ENCODE peak calls at places on chromosome 2, in nine cellular contexts. One of them, this sample, is unnamed.

GRCh38 chr2:234690569-234691225 is 193.8 kb upstream of the ARL4C start:
- DNase-seq in HEK293T: no peak
- DNase-seq in AG09319: no peak
- DNase-seq in psoas muscle: no peak
- DNase-seq in stimulated activated CD4-positive, alpha-beta T cell treated with anti-CD3 and anti-CD28 coated beads, Interleukin-15, amount 100 ng/mL, for 1 hour: no peak
- DNase-seq in ELR: no peak
- DNase-seq in GM03348: peak
- DNase-seq in activated CD4-positive, alpha-beta T cell treated with anti-CD3 and anti-CD28 coated beads, Interleukin-2, amount 10 ng/mL, durations not matched to agents 24 days and 14 days: no peak
- DNase-seq in nucleus accumbens: no peak
- DNase-seq in this sample: no peak

GRCh38 chr2:75702593-75702992 is 8.1 kb downstream of the GCFC2 start:
- DNase-seq in HEK293T: no peak
- DNase-seq in nucleus accumbens: no peak
- DNase-seq in stimulated activated CD4-positive, alpha-beta T cell treated with anti-CD3 and anti-CD28 coated beads, Interleukin-15, amount 100 ng/mL, for 1 hour: no peak
- DNase-seq in activated CD4-positive, alpha-beta T cell treated with anti-CD3 and anti-CD28 coated beads, Interleukin-2, amount 10 ng/mL, durations not matched to agents 24 days and 14 days: no peak
- DNase-seq in psoas muscle: no peak
- DNase-seq in AG09319: no peak
- DNase-seq in ELR: no peak
- DNase-seq in GM03348: no peak
- DNase-seq in this sample: no peak

GRCh38 chr2:239239607-239240479 is 161.0 kb downstream of the HDAC4 start:
- DNase-seq in psoas muscle: no peak
- DNase-seq in stimulated activated CD4-positive, alpha-beta T cell treated with anti-CD3 and anti-CD28 coated beads, Interleukin-15, amount 100 ng/mL, for 1 hour: no peak
- DNase-seq in activated CD4-positive, alpha-beta T cell treated with anti-CD3 and anti-CD28 coated beads, Interleukin-2, amount 10 ng/mL, durations not matched to agents 24 days and 14 days: no peak
- DNase-seq in nucleus accumbens: peak
- DNase-seq in AG09319: no peak
- DNase-seq in HEK293T: no peak
- DNase-seq in GM03348: no peak
- DNase-seq in ELR: no peak
- DNase-seq in this sample: no peak

GRCh38 chr2:166373951-166374350 is 1.8 kb downstream of the SCN9A start:
- DNase-seq in activated CD4-positive, alpha-beta T cell treated with anti-CD3 and anti-CD28 coated beads, Interleukin-2, amount 10 ng/mL, durations not matched to agents 24 days and 14 days: peak
- DNase-seq in HEK293T: peak
- DNase-seq in nucleus accumbens: peak
- DNase-seq in ELR: peak
- DNase-seq in GM03348: peak
- DNase-seq in psoas muscle: no peak
- DNase-seq in AG09319: no peak
- DNase-seq in stimulated activated CD4-positive, alpha-beta T cell treated with anti-CD3 and anti-CD28 coated beads, Interleukin-15, amount 100 ng/mL, for 1 hour: no peak
- DNase-seq in this sample: peak

GRCh38 chr2:20992201-20992711 is 51.6 kb downstream of the APOB start:
- DNase-seq in GM03348: peak
- DNase-seq in ELR: peak
- DNase-seq in AG09319: no peak
- DNase-seq in psoas muscle: no peak
- DNase-seq in activated CD4-positive, alpha-beta T cell treated with anti-CD3 and anti-CD28 coated beads, Interleukin-2, amount 10 ng/mL, durations not matched to agents 24 days and 14 days: no peak
- DNase-seq in nucleus accumbens: no peak
- DNase-seq in stimulated activated CD4-positive, alpha-beta T cell treated with anti-CD3 and anti-CD28 coated beads, Interleukin-15, amount 100 ng/mL, for 1 hour: no peak
- DNase-seq in HEK293T: no peak
- DNase-seq in this sample: no peak

GRCh38 chr2:113324684-113325160 is 46.0 kb upstream of the PAX8 start:
- DNase-seq in psoas muscle: peak
- DNase-seq in nucleus accumbens: peak
- DNase-seq in AG09319: no peak
- DNase-seq in HEK293T: peak
- DNase-seq in activated CD4-positive, alpha-beta T cell treated with anti-CD3 and anti-CD28 coated beads, Interleukin-2, amount 10 ng/mL, durations not matched to agents 24 days and 14 days: peak
- DNase-seq in ELR: peak
- DNase-seq in stimulated activated CD4-positive, alpha-beta T cell treated with anti-CD3 and anti-CD28 coated beads, Interleukin-15, amount 100 ng/mL, for 1 hour: no peak
- DNase-seq in GM03348: peak
- DNase-seq in this sample: no peak

GRCh38 chr2:10762651-10763460 is 41.4 kb downstream of the ATP6V1C2 start:
- DNase-seq in AG09319: no peak
- DNase-seq in activated CD4-positive, alpha-beta T cell treated with anti-CD3 and anti-CD28 coated beads, Interleukin-2, amount 10 ng/mL, durations not matched to agents 24 days and 14 days: no peak
- DNase-seq in stimulated activated CD4-positive, alpha-beta T cell treated with anti-CD3 and anti-CD28 coated beads, Interleukin-15, amount 100 ng/mL, for 1 hour: no peak
- DNase-seq in GM03348: no peak
- DNase-seq in HEK293T: no peak
- DNase-seq in nucleus accumbens: no peak
- DNase-seq in psoas muscle: no peak
- DNase-seq in ELR: no peak
- DNase-seq in this sample: no peak

GRCh38 chr2:53498210-53498609 is 269.4 kb upstream of the CHAC2 start:
- DNase-seq in AG09319: no peak
- DNase-seq in HEK293T: no peak
- DNase-seq in activated CD4-positive, alpha-beta T cell treated with anti-CD3 and anti-CD28 coated beads, Interleukin-2, amount 10 ng/mL, durations not matched to agents 24 days and 14 days: no peak
- DNase-seq in nucleus accumbens: no peak
- DNase-seq in ELR: no peak
- DNase-seq in psoas muscle: no peak
- DNase-seq in GM03348: peak
- DNase-seq in stimulated activated CD4-positive, alpha-beta T cell treated with anti-CD3 and anti-CD28 coated beads, Interleukin-15, amount 100 ng/mL, for 1 hour: no peak
- DNase-seq in this sample: peak

GRCh38 chr2:118292991-118293390 is 204.7 kb downstream of the INSIG2 start:
- DNase-seq in nucleus accumbens: no peak
- DNase-seq in psoas muscle: no peak
- DNase-seq in activated CD4-positive, alpha-beta T cell treated with anti-CD3 and anti-CD28 coated beads, Interleukin-2, amount 10 ng/mL, durations not matched to agents 24 days and 14 days: no peak
- DNase-seq in HEK293T: no peak
- DNase-seq in AG09319: no peak
- DNase-seq in ELR: no peak
- DNase-seq in stimulated activated CD4-positive, alpha-beta T cell treated with anti-CD3 and anti-CD28 coated beads, Interleukin-15, amount 100 ng/mL, for 1 hour: no peak
- DNase-seq in GM03348: peak
- DNase-seq in this sample: no peak

GRCh38 chr2:88350641-88351601 is 101.6 kb downstream of the FOXI3 start:
- DNase-seq in HEK293T: peak
- DNase-seq in nucleus accumbens: peak
- DNase-seq in activated CD4-positive, alpha-beta T cell treated with anti-CD3 and anti-CD28 coated beads, Interleukin-2, amount 10 ng/mL, durations not matched to agents 24 days and 14 days: peak
- DNase-seq in stimulated activated CD4-positive, alpha-beta T cell treated with anti-CD3 and anti-CD28 coated beads, Interleukin-15, amount 100 ng/mL, for 1 hour: peak
- DNase-seq in ELR: peak
- DNase-seq in psoas muscle: peak
- DNase-seq in AG09319: no peak
- DNase-seq in GM03348: peak
- DNase-seq in this sample: no peak

GRCh38 chr2:174335605-174336402 is 1.1 kb downstream of the SP9 start:
- DNase-seq in stimulated activated CD4-positive, alpha-beta T cell treated with anti-CD3 and anti-CD28 coated beads, Interleukin-15, amount 100 ng/mL, for 1 hour: no peak
- DNase-seq in activated CD4-positive, alpha-beta T cell treated with anti-CD3 and anti-CD28 coated beads, Interleukin-2, amount 10 ng/mL, durations not matched to agents 24 days and 14 days: peak
- DNase-seq in GM03348: peak
- DNase-seq in nucleus accumbens: no peak
- DNase-seq in ELR: peak
- DNase-seq in psoas muscle: peak
- DNase-seq in AG09319: peak
- DNase-seq in HEK293T: peak
- DNase-seq in this sample: no peak

GRCh38 chr2:176652300-176653182 is 383.3 kb downstream of the MTX2 start:
- DNase-seq in nucleus accumbens: no peak
- DNase-seq in ELR: peak
- DNase-seq in activated CD4-positive, alpha-beta T cell treated with anti-CD3 and anti-CD28 coated beads, Interleukin-2, amount 10 ng/mL, durations not matched to agents 24 days and 14 days: peak
- DNase-seq in stimulated activated CD4-positive, alpha-beta T cell treated with anti-CD3 and anti-CD28 coated beads, Interleukin-15, amount 100 ng/mL, for 1 hour: no peak
- DNase-seq in psoas muscle: no peak
- DNase-seq in GM03348: peak
- DNase-seq in AG09319: peak
- DNase-seq in HEK293T: peak
- DNase-seq in this sample: no peak

GRCh38 chr2:11068856-11069526 is 86.3 kb upstream of the SLC66A3 start:
- DNase-seq in stimulated activated CD4-positive, alpha-beta T cell treated with anti-CD3 and anti-CD28 coated beads, Interleukin-15, amount 100 ng/mL, for 1 hour: no peak
- DNase-seq in AG09319: no peak
- DNase-seq in ELR: no peak
- DNase-seq in psoas muscle: no peak
- DNase-seq in GM03348: no peak
- DNase-seq in HEK293T: no peak
- DNase-seq in nucleus accumbens: no peak
- DNase-seq in activated CD4-positive, alpha-beta T cell treated with anti-CD3 and anti-CD28 coated beads, Interleukin-2, amount 10 ng/mL, durations not matched to agents 24 days and 14 days: peak
- DNase-seq in this sample: no peak

GRCh38 chr2:100940240-100940639 is 61.8 kb upstream of the RPL31 start:
- DNase-seq in psoas muscle: no peak
- DNase-seq in nucleus accumbens: no peak
- DNase-seq in AG09319: no peak
- DNase-seq in stimulated activated CD4-positive, alpha-beta T cell treated with anti-CD3 and anti-CD28 coated beads, Interleukin-15, amount 100 ng/mL, for 1 hour: no peak
- DNase-seq in activated CD4-positive, alpha-beta T cell treated with anti-CD3 and anti-CD28 coated beads, Interleukin-2, amount 10 ng/mL, durations not matched to agents 24 days and 14 days: no peak
- DNase-seq in HEK293T: no peak
- DNase-seq in GM03348: no peak
- DNase-seq in ELR: no peak
- DNase-seq in this sample: no peak

GRCh38 chr2:220241423-220241822 is 614.0 kb downstream of the SLC4A3 start:
- DNase-seq in stimulated activated CD4-positive, alpha-beta T cell treated with anti-CD3 and anti-CD28 coated beads, Interleukin-15, amount 100 ng/mL, for 1 hour: no peak
- DNase-seq in psoas muscle: no peak
- DNase-seq in HEK293T: no peak
- DNase-seq in activated CD4-positive, alpha-beta T cell treated with anti-CD3 and anti-CD28 coated beads, Interleukin-2, amount 10 ng/mL, durations not matched to agents 24 days and 14 days: no peak
- DNase-seq in AG09319: no peak
- DNase-seq in nucleus accumbens: no peak
- DNase-seq in ELR: no peak
- DNase-seq in GM03348: peak
- DNase-seq in this sample: no peak

GRCh38 chr2:188511346-188511745 is 219.7 kb downstream of the GULP1 start:
- DNase-seq in psoas muscle: no peak
- DNase-seq in activated CD4-positive, alpha-beta T cell treated with anti-CD3 and anti-CD28 coated beads, Interleukin-2, amount 10 ng/mL, durations not matched to agents 24 days and 14 days: no peak
- DNase-seq in nucleus accumbens: no peak
- DNase-seq in GM03348: no peak
- DNase-seq in ELR: no peak
- DNase-seq in HEK293T: no peak
- DNase-seq in stimulated activated CD4-positive, alpha-beta T cell treated with anti-CD3 and anti-CD28 coated beads, Interleukin-15, amount 100 ng/mL, for 1 hour: no peak
- DNase-seq in AG09319: no peak
- DNase-seq in this sample: no peak

GRCh38 chr2:166140922-166141321 is 13.1 kb upstream of the SCN1A start:
- DNase-seq in activated CD4-positive, alpha-beta T cell treated with anti-CD3 and anti-CD28 coated beads, Interleukin-2, amount 10 ng/mL, durations not matched to agents 24 days and 14 days: no peak
- DNase-seq in ELR: no peak
- DNase-seq in HEK293T: no peak
- DNase-seq in nucleus accumbens: no peak
- DNase-seq in GM03348: no peak
- DNase-seq in AG09319: no peak
- DNase-seq in stimulated activated CD4-positive, alpha-beta T cell treated with anti-CD3 and anti-CD28 coated beads, Interleukin-15, amount 100 ng/mL, for 1 hour: no peak
- DNase-seq in psoas muscle: no peak
- DNase-seq in this sample: no peak

GRCh38 chr2:228600265-228600664 is 418.8 kb upstream of the SPHKAP start:
- DNase-seq in AG09319: peak
- DNase-seq in activated CD4-positive, alpha-beta T cell treated with anti-CD3 and anti-CD28 coated beads, Interleukin-2, amount 10 ng/mL, durations not matched to agents 24 days and 14 days: no peak
- DNase-seq in psoas muscle: no peak
- DNase-seq in stimulated activated CD4-positive, alpha-beta T cell treated with anti-CD3 and anti-CD28 coated beads, Interleukin-15, amount 100 ng/mL, for 1 hour: no peak
- DNase-seq in ELR: peak
- DNase-seq in GM03348: peak
- DNase-seq in nucleus accumbens: no peak
- DNase-seq in HEK293T: no peak
- DNase-seq in this sample: no peak

GRCh38 chr2:85935746-85936208 is 47.0 kb upstream of the ST3GAL5 start:
- DNase-seq in AG09319: no peak
- DNase-seq in ELR: peak
- DNase-seq in activated CD4-positive, alpha-beta T cell treated with anti-CD3 and anti-CD28 coated beads, Interleukin-2, amount 10 ng/mL, durations not matched to agents 24 days and 14 days: no peak
- DNase-seq in psoas muscle: no peak
- DNase-seq in nucleus accumbens: no peak
- DNase-seq in HEK293T: peak
- DNase-seq in stimulated activated CD4-positive, alpha-beta T cell treated with anti-CD3 and anti-CD28 coated beads, Interleukin-15, amount 100 ng/mL, for 1 hour: no peak
- DNase-seq in GM03348: peak
- DNase-seq in this sample: no peak

GRCh38 chr2:8657423-8658062 is 24.3 kb upstream of the ID2 start:
- DNase-seq in nucleus accumbens: no peak
- DNase-seq in activated CD4-positive, alpha-beta T cell treated with anti-CD3 and anti-CD28 coated beads, Interleukin-2, amount 10 ng/mL, durations not matched to agents 24 days and 14 days: no peak
- DNase-seq in GM03348: no peak
- DNase-seq in stimulated activated CD4-positive, alpha-beta T cell treated with anti-CD3 and anti-CD28 coated beads, Interleukin-15, amount 100 ng/mL, for 1 hour: no peak
- DNase-seq in psoas muscle: no peak
- DNase-seq in HEK293T: no peak
- DNase-seq in AG09319: no peak
- DNase-seq in ELR: no peak
- DNase-seq in this sample: no peak

GRCh38 chr2:239558661-239559060 is 157.8 kb upstream of the HDAC4 start:
- DNase-seq in GM03348: no peak
- DNase-seq in psoas muscle: no peak
- DNase-seq in stimulated activated CD4-positive, alpha-beta T cell treated with anti-CD3 and anti-CD28 coated beads, Interleukin-15, amount 100 ng/mL, for 1 hour: no peak
- DNase-seq in activated CD4-positive, alpha-beta T cell treated with anti-CD3 and anti-CD28 coated beads, Interleukin-2, amount 10 ng/mL, durations not matched to agents 24 days and 14 days: no peak
- DNase-seq in AG09319: no peak
- DNase-seq in ELR: no peak
- DNase-seq in nucleus accumbens: no peak
- DNase-seq in HEK293T: no peak
- DNase-seq in this sample: no peak

GRCh38 chr2:15040429-15041084 is 408.0 kb downstream of the LRATD1 start:
- DNase-seq in AG09319: no peak
- DNase-seq in HEK293T: no peak
- DNase-seq in GM03348: no peak
- DNase-seq in activated CD4-positive, alpha-beta T cell treated with anti-CD3 and anti-CD28 coated beads, Interleukin-2, amount 10 ng/mL, durations not matched to agents 24 days and 14 days: peak
- DNase-seq in stimulated activated CD4-positive, alpha-beta T cell treated with anti-CD3 and anti-CD28 coated beads, Interleukin-15, amount 100 ng/mL, for 1 hour: no peak
- DNase-seq in nucleus accumbens: no peak
- DNase-seq in psoas muscle: no peak
- DNase-seq in ELR: no peak
- DNase-seq in this sample: no peak

This sample was measured in brain pericyte.